ENCODE peak calls at places on chromosomes 16 and 17, in four cellular contexts. F, X, Z and T are unnamed samples.
A peak's percentile ranks its signal among the peaks of the same experiment; 100 is the strongest.

GRCh38 chr17:76659928-76660614 is 16.5 kb upstream of the ST6GALNAC1 start:
- DNase-seq in X (peak; percentile 69), F (no peak), Z (no peak), T (no peak)

GRCh38 chr17:78318407-78318806 is 41.5 kb downstream of the SOCS3 start:
- DNase-seq in X (no peak), Z (no peak), F (no peak), T (no peak)

GRCh38 chr17:71118039-71118438 is 948.7 kb downstream of the KCNJ2 start:
- DNase-seq in F (no peak), X (peak; percentile 4), Z (no peak), T (no peak)

GRCh38 chr16:78676351-78676750 is 576.9 kb downstream of the WWOX start:
- DNase-seq in F (no peak), X (no peak), Z (no peak), T (no peak)

GRCh38 chr16:64656471-64656870 is 465.4 kb downstream of the CDH11 start:
- DNase-seq in F (no peak), X (no peak), Z (no peak), T (no peak)

GRCh38 chr16:1991588-1992474 is 2.1 kb downstream of the SYNGR3 start:
- DNase-seq in F (peak; percentile 97), Z (peak; percentile 97), X (peak; percentile 57), T (peak; percentile 91)

GRCh38 chr17:18009609-18010420 is 29.2 kb downstream of the ATPAF2 start:
- DNase-seq in F (no peak), Z (no peak), X (no peak), T (no peak)

GRCh38 chr16:31147574-31147973 is 2.3 kb downstream of the PRSS36 start:
- DNase-seq in X (no peak), F (no peak), Z (no peak), T (no peak)

GRCh38 chr17:58083491-58084316 is 485 bp downstream of the DYNLL2 start:
- DNase-seq in X (peak; percentile 45), Z (peak; percentile 57), F (peak; percentile 61), T (peak; percentile 73)

GRCh38 chr16:10749680-10750035 is 6.0 kb downstream of the NUBP1 start:
- DNase-seq in X (no peak), Z (no peak), F (no peak), T (no peak)

GRCh38 chr17:27586203-27586701 is 44.7 kb upstream of the LGALS9 start:
- DNase-seq in F (no peak), X (no peak), Z (no peak), T (no peak)

GRCh38 chr17:3710951-3711383 is 12.7 kb upstream of the HASPIN start:
- DNase-seq in X (no peak), F (peak; percentile 70), Z (peak; percentile 65), T (peak; percentile 76)

GRCh38 chr17:57563968-57564367 is 181.1 kb downstream of the CCDC182 start:
- DNase-seq in Z (no peak), F (no peak), X (no peak), T (no peak)

GRCh38 chr17:82238562-82239201 is 9.8 kb downstream of the SLC16A3 start:
- DNase-seq in X (no peak), F (peak; percentile 75), Z (peak; percentile 67), T (peak; percentile 60)